ENCODE peak calls at places on chromosomes 1 and 21, in nine cellular contexts. R, W, B, K, T, F, D, X and Z are unnamed samples.

GRCh38 chr1:34266127-34266951 is 89.6 kb downstream of the C1orf94 start:
- DNase-seq in T (no peak), R (no peak), F (no peak), B (peak), X (no peak), K (no peak), D (no peak), W (no peak), Z (no peak)

GRCh38 chr1:164853146-164853545 is 294.2 kb downstream of the PBX1 start:
- DNase-seq in W (no peak), T (no peak), X (no peak), B (no peak), K (no peak), R (no peak), D (no peak), F (no peak), Z (no peak)

GRCh38 chr21:36038701-36039497 is 21.4 kb downstream of the SETD4 start:
- DNase-seq in F (no peak), T (no peak), B (no peak), K (no peak), D (no peak), W (no peak), R (no peak), X (no peak), Z (no peak)

GRCh38 chr1:48492392-48492791 is 20.4 kb upstream of the SPATA6 start:
- DNase-seq in F (no peak), T (no peak), R (no peak), B (no peak), D (no peak), K (no peak), X (no peak), W (no peak), Z (no peak)

GRCh38 chr1:192601145-192602048 is 25.8 kb downstream of the RGS1 start:
- DNase-seq in F (no peak), D (no peak), W (no peak), R (no peak), X (no peak), T (no peak), B (no peak), K (no peak), Z (no peak)

GRCh38 chr1:24416666-24417391 is 1.2 kb downstream of the NIPAL3 start:
- DNase-seq in X (no peak), D (no peak), R (peak), F (peak), B (no peak), K (peak), T (no peak), W (peak), Z (peak)

GRCh38 chr1:3611170-3612019 is at the start of gene MEGF6:
- DNase-seq in W (no peak), F (no peak), K (peak), D (peak), R (peak), T (peak), B (peak), X (peak), Z (peak)

GRCh38 chr1:50700226-50701020 is 259.6 kb downstream of the FAF1 start:
- DNase-seq in R (no peak), F (peak), K (no peak), T (no peak), X (no peak), D (no peak), W (no peak), B (peak), Z (no peak)

GRCh38 chr1:12572506-12572905 is 45.5 kb downstream of the DHRS3 start:
- DNase-seq in X (no peak), K (no peak), F (no peak), T (no peak), R (no peak), D (no peak), B (no peak), W (no peak), Z (no peak)

GRCh38 chr1:29396438-29397255 is 160.3 kb downstream of the PTPRU start:
- DNase-seq in B (no peak), F (peak), R (no peak), D (no peak), T (no peak), K (no peak), X (no peak), W (no peak), Z (no peak)

GRCh38 chr1:81349194-81349965 is 451.4 kb upstream of the ADGRL2 start:
- DNase-seq in K (no peak), X (no peak), W (no peak), B (no peak), T (no peak), D (no peak), F (no peak), R (no peak), Z (no peak)

GRCh38 chr1:99527078-99527477 is 118.8 kb upstream of the PALMD start:
- DNase-seq in B (no peak), T (no peak), W (no peak), X (no peak), D (no peak), F (no peak), K (no peak), R (peak), Z (no peak)